ENCODE peak calls at places on chromosomes 6 and 20, in eight cellular contexts. C is DMS153; Z is ELF-1; L is MCF 10A; P is T-helper 9 cell; R is body of pancreas; U is neural progenitor cell; A is activated CD4-positive, alpha-beta T cell treated with anti-CD3 and anti-CD28 coated beads for 48 hours. B is an unnamed sample.

GRCh38 chr6:159736908-159737307 is 9.6 kb downstream of the WTAP start:
- DNase-seq in Z (no peak), R (no peak), U (no peak), L (no peak), A (no peak), P (no peak), C (no peak), B (no peak)

GRCh38 chr6:62328607-62329006 is 42.6 kb upstream of the KHDRBS2 start:
- DNase-seq in C (no peak), U (no peak), A (no peak), L (no peak), R (no peak), Z (no peak), P (no peak), B (no peak)

GRCh38 chr6:31401403-31401802 is 2.0 kb upstream of the MICA start:
- DNase-seq in P (no peak), U (no peak), R (peak; percentile 51), L (peak; percentile 71), Z (peak; percentile 58), C (no peak), A (no peak), B (peak; percentile 87)

GRCh38 chr20:22984611-22985010 is 50.5 kb upstream of the SSTR4 start:
- DNase-seq in C (no peak), L (no peak), U (no peak), Z (no peak), A (no peak), R (no peak), P (no peak), B (no peak)

GRCh38 chr6:154297711-154298110 is 58.9 kb downstream of the IPCEF1 start:
- DNase-seq in R (no peak), Z (no peak), P (no peak), A (no peak), U (peak; percentile 18), L (no peak), C (no peak), B (no peak)

GRCh38 chr6:108942556-108943492 is 94.6 kb downstream of the ARMC2 start:
- DNase-seq in A (peak; percentile 67), P (peak; percentile 52), C (no peak), R (no peak), L (no peak), U (no peak), Z (no peak), B (no peak)

GRCh38 chr20:38133680-38134426 is 31.2 kb downstream of the TGM2 start:
- DNase-seq in C (no peak), U (no peak), A (no peak), L (no peak), P (no peak), R (no peak), Z (no peak), B (no peak)

GRCh38 chr6:170279977-170280688 is 10.7 kb downstream of the DLL1 start:
- DNase-seq in C (peak; percentile 95), R (peak; percentile 72), A (peak; percentile 51), Z (peak; percentile 84), U (no peak), P (no peak), L (peak; percentile 42), B (peak; percentile 67)

GRCh38 chr6:143339223-143339622 is 111.3 kb downstream of the ADAT2 start:
- DNase-seq in A (no peak), C (no peak), Z (no peak), L (peak; percentile 54), P (no peak), U (no peak), R (no peak), B (peak; percentile 94)

GRCh38 chr6:134161036-134161435 is 108.6 kb upstream of the SLC2A12 start:
- DNase-seq in R (no peak), U (no peak), A (no peak), Z (peak; percentile 42), P (no peak), C (no peak), L (peak; percentile 46), B (peak; percentile 70)

GRCh38 chr20:44723391-44723790 is 8.2 kb downstream of the CCN5 start:
- DNase-seq in P (no peak), Z (no peak), C (no peak), A (no peak), U (no peak), R (no peak), L (no peak), B (no peak)

GRCh38 chr20:23399568-23400241 is 21.6 kb downstream of the NAPB start:
- DNase-seq in L (no peak), A (no peak), P (no peak), R (no peak), Z (no peak), C (no peak), U (no peak), B (no peak)

GRCh38 chr6:376823-377571 is 14.6 kb upstream of the IRF4 start:
- DNase-seq in U (no peak), P (no peak), L (no peak), C (no peak), Z (no peak), R (no peak), A (no peak), B (no peak)

GRCh38 chr6:106082735-106083398 is 3.3 kb upstream of the PRDM1 start:
- DNase-seq in Z (no peak), U (no peak), P (no peak), A (no peak), L (no peak), C (no peak), R (no peak), B (peak; percentile 97)

GRCh38 chr20:61556116-61556515 is 304.1 kb downstream of the CDH4 start:
- DNase-seq in C (no peak), L (peak; percentile 48), R (no peak), Z (no peak), U (no peak), A (no peak), P (no peak), B (peak; percentile 44)

GRCh38 chr6:4402477-4402976 is 267.2 kb upstream of the ECI2 start:
- DNase-seq in R (no peak), P (no peak), C (no peak), Z (no peak), L (peak; percentile 88), U (no peak), A (no peak), B (peak; percentile 85)

GRCh38 chr6:99490608-99491007 is 24.6 kb downstream of the USP45 start:
- DNase-seq in U (no peak), R (no peak), C (no peak), L (no peak), P (peak; percentile 4), A (no peak), Z (no peak), B (no peak)

GRCh38 chr6:109008537-109008950 is 86.1 kb downstream of the SESN1 start:
- DNase-seq in R (no peak), P (no peak), C (no peak), Z (no peak), A (no peak), U (no peak), L (no peak), B (no peak)

GRCh38 chr6:131547524-131547923 is 25.5 kb upstream of the ARG1 start:
- DNase-seq in C (no peak), P (no peak), A (no peak), Z (no peak), L (no peak), R (no peak), U (no peak), B (no peak)

GRCh38 chr6:36590237-36590636 is 3.9 kb upstream of the SRSF3 start:
- DNase-seq in Z (peak; percentile 67), L (peak; percentile 70), A (no peak), P (no peak), R (no peak), U (no peak), C (no peak), B (peak; percentile 89)

GRCh38 chr20:16922834-16923233 is 174.7 kb downstream of the OTOR start:
- DNase-seq in P (no peak), L (peak; percentile 80), C (peak; percentile 44), U (no peak), Z (no peak), R (no peak), A (no peak), B (peak; percentile 85)

GRCh38 chr6:157034433-157035230 is 257.5 kb downstream of the ARID1B start:
- DNase-seq in A (no peak), C (no peak), P (no peak), R (no peak), U (peak; percentile 50), Z (no peak), L (peak; percentile 69), B (peak; percentile 72)

GRCh38 chr6:148251286-148251685 is 91.4 kb upstream of the SASH1 start:
- DNase-seq in U (peak; percentile 35), A (no peak), C (peak; percentile 1), L (peak; percentile 66), R (no peak), Z (no peak), P (no peak), B (peak; percentile 66)

GRCh38 chr6:168919455-168920179 is 334.0 kb downstream of the THBS2 start:
- DNase-seq in A (no peak), Z (no peak), L (no peak), C (no peak), R (no peak), P (no peak), U (no peak), B (no peak)